ENCODE peak calls at places on chromosomes 5 and 9, in seven cellular contexts. V is HCT116, Y is IMR-90, N is stomach, T is tibial nerve, H is A549, X is right lobe of liver. D is an unnamed sample.

GRCh38 chr5:178326054-178326715 is 93.6 kb upstream of the PHYKPL start:
- DNase-seq in X (peak; percentile 3), T (no peak), Y (no peak), V (no peak), N (no peak), H (no peak), D (peak; percentile 84)

GRCh38 chr9:114690308-114690707 is 8.3 kb upstream of the TEX48 start:
- DNase-seq in H (no peak), Y (no peak), N (no peak), X (no peak), T (no peak), V (no peak), D (no peak)

GRCh38 chr5:160479926-160480325 is 58.3 kb downstream of the PTTG1 start:
- DNase-seq in V (no peak), H (no peak), X (no peak), N (no peak), Y (peak; percentile 84), T (no peak), D (no peak)

GRCh38 chr5:78768781-78769380 is 120.3 kb upstream of the LHFPL2 start:
- DNase-seq in Y (no peak), N (no peak), X (no peak), H (no peak), T (no peak), V (no peak), D (no peak)

GRCh38 chr5:100584889-100585288 is 49.7 kb downstream of the FAM174A start:
- DNase-seq in V (no peak), X (no peak), N (no peak), Y (no peak), H (no peak), T (no peak), D (no peak)

GRCh38 chr5:120806132-120806531 is 342.0 kb downstream of the PRR16 start:
- DNase-seq in Y (peak; percentile 56), N (no peak), X (no peak), V (no peak), T (no peak), H (no peak), D (no peak)

GRCh38 chr9:96741771-96742170 is 36.1 kb downstream of the ZNF510 start:
- DNase-seq in H (no peak), T (no peak), V (no peak), N (no peak), Y (no peak), X (no peak), D (no peak)

GRCh38 chr5:43066231-43066798 is 26.2 kb upstream of the ANXA2R start:
- DNase-seq in N (peak; percentile 82), V (peak; percentile 42), X (peak; percentile 88), T (no peak), Y (peak; percentile 69), H (no peak), D (peak; percentile 87)

GRCh38 chr5:136080483-136081180 is 51.8 kb downstream of the TGFBI start:
- DNase-seq in T (peak; percentile 71), V (peak; percentile 63), X (peak; percentile 79), H (peak; percentile 43), N (peak; percentile 85), Y (peak; percentile 94), D (peak; percentile 94)

GRCh38 chr5:145666591-145666990 is 168.6 kb downstream of the PRELID2 start:
- DNase-seq in N (no peak), T (no peak), V (no peak), Y (no peak), H (no peak), X (no peak), D (no peak)

GRCh38 chr5:133421394-133421793 is 190.9 kb downstream of the FSTL4 start:
- DNase-seq in X (no peak), N (no peak), T (no peak), Y (no peak), H (peak; percentile 23), V (no peak), D (no peak)

GRCh38 chr9:14346301-14346721 is 32.4 kb upstream of the NFIB start:
- DNase-seq in V (no peak), H (no peak), Y (no peak), X (no peak), T (no peak), N (no peak), D (no peak)

GRCh38 chr9:14348241-14349140 is 34.5 kb upstream of the NFIB start:
- DNase-seq in X (peak; percentile 29), H (no peak), N (no peak), V (no peak), T (no peak), Y (no peak), D (no peak)

GRCh38 chr9:14349141-14349817 is 35.3 kb upstream of the NFIB start:
- DNase-seq in Y (no peak), N (no peak), V (no peak), H (no peak), X (no peak), T (no peak), D (no peak)

GRCh38 chr9:14346826-14347407 is 33.0 kb upstream of the NFIB start:
- DNase-seq in Y (no peak), N (no peak), H (no peak), T (no peak), X (no peak), V (no peak), D (no peak)

GRCh38 chr9:14347408-14348224 is 33.7 kb upstream of the NFIB start:
- DNase-seq in X (peak; percentile 30), H (peak; percentile 52), Y (no peak), T (no peak), V (no peak), N (no peak), D (peak; percentile 77)
- TF ChIP-seq POLR2A in X (no peak), H (peak; percentile 43), Y (no peak), T (peak; percentile 22), V (no peak), N (no peak), D (no peak)

GRCh38 chr9:111661802-111662491 is 542 bp downstream of the GNG10 start:
- DNase-seq in Y (peak; percentile 13), T (no peak), X (peak; percentile 57), V (no peak), N (peak; percentile 30), H (peak; percentile 65), D (peak; percentile 65)

GRCh38 chr9:111659706-111660105 is 1.7 kb upstream of the GNG10 start:
- DNase-seq in H (no peak), N (no peak), V (no peak), X (no peak), T (no peak), Y (no peak), D (no peak)

GRCh38 chr9:111662851-111663823 is 1.7 kb downstream of the GNG10 start:
- DNase-seq in V (no peak), Y (no peak), N (no peak), X (no peak), T (no peak), H (no peak), D (no peak)

GRCh38 chr9:111658943-111659342 is 2.5 kb upstream of the GNG10 start:
- DNase-seq in X (no peak), T (no peak), Y (no peak), N (no peak), V (no peak), H (no peak), D (no peak)

GRCh38 chr9:111661150-111661801 is at the start of gene GNG10:
- DNase-seq in Y (peak; percentile 52), X (peak; percentile 77), N (peak; percentile 62), V (no peak), T (no peak), H (peak; percentile 78), D (peak; percentile 74)
- TF ChIP-seq POLR2A in Y (peak; percentile 62), X (peak; percentile 59), N (no peak), V (no peak), T (peak; percentile 37), H (peak; percentile 61), D (no peak)

GRCh38 chr5:149445343-149445738 is 66.2 kb upstream of the IL17B start:
- DNase-seq in Y (no peak), X (no peak), N (no peak), T (no peak), V (no peak), H (no peak), D (no peak)

GRCh38 chr5:149442563-149443182 is 63.6 kb upstream of the IL17B start:
- DNase-seq in T (peak; percentile 63), H (peak; percentile 78), N (peak; percentile 90), Y (peak; percentile 70), X (peak; percentile 81), V (no peak), D (peak; percentile 90)

GRCh38 chr5:149447373-149448367 is 68.6 kb upstream of the IL17B start:
- DNase-seq in H (no peak), T (no peak), X (no peak), V (no peak), N (no peak), Y (no peak), D (no peak)

GRCh38 chr5:149443210-149443609 is 64.1 kb upstream of the IL17B start:
- DNase-seq in H (no peak), V (no peak), T (no peak), N (no peak), Y (no peak), X (no peak), D (no peak)

DNA sequence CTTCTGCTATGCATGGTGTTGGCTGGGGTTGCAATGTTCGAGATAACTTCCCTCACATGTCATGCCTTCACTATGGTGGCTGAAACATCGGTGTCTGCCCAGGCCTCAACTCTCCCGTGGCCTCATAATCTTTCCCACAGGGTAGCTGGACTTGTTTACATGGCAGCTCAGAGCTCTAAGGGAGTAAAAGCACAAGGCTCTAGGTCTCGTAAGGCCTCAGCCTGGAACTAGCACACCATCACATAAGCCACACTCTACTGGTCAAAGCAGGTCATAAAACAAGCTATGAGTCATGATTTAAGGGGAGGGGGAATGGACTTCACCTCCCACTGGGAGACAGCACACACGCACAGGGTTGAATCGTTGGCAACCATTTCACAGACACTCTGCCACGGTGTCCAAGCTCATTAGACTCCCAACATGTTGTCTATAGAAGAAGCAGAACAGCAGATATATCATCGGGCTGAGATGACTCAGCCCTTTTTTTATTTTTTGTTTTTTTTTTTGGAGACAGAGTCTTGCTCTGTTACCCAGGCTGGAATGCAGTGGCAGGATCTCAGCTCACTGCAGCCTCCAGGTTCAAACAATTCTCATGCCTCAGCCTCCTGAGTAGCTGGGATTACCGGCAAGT is 66.8 kb upstream of the IL17B start:
- DNase-seq in H (peak; percentile 66), T (no peak), Y (peak; percentile 99), V (no peak), X (no peak), N (no peak), D (peak; percentile 94)
- TF ChIP-seq POLR2A in H (no peak), T (no peak), Y (peak; percentile 66), V (peak; percentile 51), X (no peak), N (no peak), D (no peak)

DNA sequence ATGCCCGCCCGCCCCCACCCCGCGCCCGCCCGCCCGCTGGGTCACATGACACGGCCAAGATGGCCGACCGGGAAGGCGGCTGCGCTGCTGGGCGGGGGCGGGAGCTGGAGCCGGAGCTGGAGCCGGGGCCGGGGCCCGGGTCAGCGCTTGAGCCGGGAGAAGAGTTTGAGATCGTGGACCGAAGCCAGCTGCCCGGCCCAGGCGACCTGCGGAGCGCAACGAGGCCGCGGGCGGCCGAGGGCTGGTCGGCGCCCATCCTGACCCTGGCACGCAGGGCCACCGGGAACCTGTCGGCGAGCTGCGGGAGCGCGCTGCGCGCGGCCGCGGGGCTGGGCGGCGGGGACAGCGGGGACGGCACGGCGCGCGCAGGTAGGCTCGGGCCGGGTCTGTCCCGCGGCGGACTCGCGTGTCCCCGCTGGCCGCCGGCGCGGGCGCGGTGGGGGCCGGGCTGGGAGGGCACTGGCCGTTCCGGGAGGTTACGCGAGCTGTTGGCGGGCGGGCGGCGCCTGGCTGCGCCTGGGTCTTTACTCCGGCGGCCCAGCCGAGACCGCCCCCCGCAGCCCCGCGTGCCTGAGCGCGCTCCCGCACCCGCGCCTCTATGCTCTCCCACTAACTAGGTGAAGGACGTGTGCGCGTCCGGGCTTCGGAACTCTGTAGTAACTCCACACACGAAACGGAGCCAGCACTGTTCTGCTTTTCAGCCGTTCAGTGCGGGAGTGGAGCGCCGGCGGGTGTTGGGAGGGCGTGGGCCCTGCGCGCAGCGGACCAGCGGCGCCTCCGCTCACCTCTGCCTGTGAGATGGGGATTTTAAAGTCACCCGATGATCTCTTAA is at the start of gene RUFY1:
- DNase-seq in V (peak; percentile 37), T (peak; percentile 62), N (peak; percentile 88), H (peak; percentile 81), X (peak; percentile 92), Y (peak; percentile 74), D (peak; percentile 89)
- TF ChIP-seq POLR2A in V (peak; percentile 62), T (peak; percentile 92), N (no peak), H (peak; percentile 48), X (peak; percentile 82), Y (peak; percentile 76), D (peak; percentile 59)

D was measured in sigmoid colon.